ENCODE peak calls at places on chromosomes 6 and 20, in six cellular contexts. L, B, I, R, D and T are unnamed samples.

GRCh38 chr6:100283288-100283687 is 181.4 kb downstream of the SIM1 start:
- DNase-seq in L (no peak), B (no peak), I (no peak), R (peak; percentile 45), D (no peak), T (no peak)

GRCh38 chr6:36961441-36962430 is 7.2 kb downstream of the PI16 start:
- DNase-seq in L (no peak), B (peak; percentile 58), I (no peak), R (no peak), D (no peak), T (no peak)

GRCh38 chr6:49326337-49326736 is 136.7 kb downstream of the MMUT start:
- DNase-seq in L (no peak), B (no peak), I (no peak), R (no peak), D (no peak), T (no peak)

GRCh38 chr20:54515788-54516324 is 40.5 kb downstream of the DOK5 start:
- DNase-seq in L (no peak), B (no peak), I (no peak), R (no peak), D (no peak), T (no peak)

GRCh38 chr6:1560281-1561058 is 49.2 kb upstream of the FOXC1 start:
- DNase-seq in L (no peak), B (no peak), I (no peak), R (no peak), D (no peak), T (no peak)

GRCh38 chr20:57987659-57988058 is 240.8 kb downstream of the ANKRD60 start:
- DNase-seq in L (no peak), B (no peak), I (no peak), R (no peak), D (no peak), T (no peak)

GRCh38 chr20:17645010-17645409 is 37.0 kb downstream of the RRBP1 start:
- DNase-seq in L (no peak), B (no peak), I (no peak), R (no peak), D (no peak), T (no peak)

GRCh38 chr6:123810214-123810613 is 6.5 kb downstream of the NKAIN2 start:
- DNase-seq in L (no peak), B (no peak), I (no peak), R (no peak), D (no peak), T (no peak)

GRCh38 chr20:12152996-12153395 is 235.3 kb downstream of the BTBD3 start:
- DNase-seq in L (no peak), B (no peak), I (no peak), R (no peak), D (no peak), T (no peak)

GRCh38 chr6:121522265-121522664 is 86.8 kb downstream of the GJA1 start:
- DNase-seq in L (no peak), B (no peak), I (no peak), R (no peak), D (no peak), T (no peak)

GRCh38 chr6:154555075-154555677 is 44.7 kb upstream of the CNKSR3 start:
- DNase-seq in L (no peak), B (no peak), I (no peak), R (no peak), D (no peak), T (no peak)

GRCh38 chr20:42219005-42219404 is 600.8 kb upstream of the CHD6 start:
- DNase-seq in L (no peak), B (no peak), I (no peak), R (no peak), D (no peak), T (no peak)

GRCh38 chr6:53328375-53328774 is 20.4 kb downstream of the ELOVL5 start:
- DNase-seq in L (no peak), B (no peak), I (no peak), R (no peak), D (no peak), T (no peak)

GRCh38 chr20:23507346-23507745 is 16.4 kb downstream of the CST8 start:
- DNase-seq in L (no peak), B (no peak), I (no peak), R (peak; percentile 33), D (no peak), T (no peak)

GRCh38 chr6:104614394-104614793 is 245.3 kb downstream of the HACE1 start:
- DNase-seq in L (no peak), B (no peak), I (no peak), R (no peak), D (no peak), T (no peak)

GRCh38 chr6:10082385-10082784 is 332.5 kb downstream of the TFAP2A start:
- DNase-seq in L (no peak), B (no peak), I (no peak), R (no peak), D (no peak), T (no peak)

GRCh38 chr20:38000293-38000692 is 33.0 kb downstream of the TTI1 start:
- DNase-seq in L (no peak), B (no peak), I (no peak), R (no peak), D (no peak), T (no peak)